ENCODE peak calls at places on chromosomes 6 and 20, in nine cellular contexts. F is neural crest cell, Y is MCF 10A, R is Peyer's patch, G is adrenal gland, D is cardiac fibroblast, W is DND-41, I is sigmoid colon, K is gastrocnemius medialis. A is an unnamed sample.

GRCh38 chr20:49170714-49171113 is 17.4 kb downstream of the STAU1 start:
- DNase-seq in F (no peak), Y (no peak), R (no peak), G (no peak), D (no peak), W (no peak), I (no peak), K (no peak), A (no peak)

GRCh38 chr20:61434361-61434781 is 182.3 kb downstream of the CDH4 start:
- DNase-seq in F (peak), Y (no peak), R (no peak), G (no peak), D (no peak), W (no peak), I (no peak), K (no peak), A (peak)

GRCh38 chr6:93418448-93419303 is 683 bp downstream of the EPHA7 start:
- DNase-seq in F (peak), Y (no peak), R (no peak), G (no peak), D (peak), W (no peak), I (peak), K (no peak), A (peak)

GRCh38 chr20:61963149-61963548 is 102.5 kb downstream of the TAF4 start:
- DNase-seq in F (no peak), Y (no peak), R (no peak), G (peak), D (no peak), W (no peak), I (peak), K (peak), A (no peak)

GRCh38 chr20:63747622-63748355 is 8.2 kb downstream of the SLC2A4RG start:
- DNase-seq in F (no peak), Y (no peak), R (no peak), G (no peak), D (no peak), W (no peak), I (no peak), K (no peak), A (peak)

GRCh38 chr6:31270788-31271640 is 878 bp downstream of the HLA-C start:
- DNase-seq in F (peak), Y (peak), R (peak), G (peak), D (peak), W (peak), I (peak), K (peak), A (peak)

GRCh38 chr20:48656661-48657211 is 171.1 kb downstream of the PREX1 start:
- DNase-seq in F (peak), Y (peak), R (no peak), G (no peak), D (peak), W (no peak), I (no peak), K (no peak), A (peak)

GRCh38 chr6:56789879-56790278 is 147.2 kb upstream of the DST start:
- DNase-seq in F (no peak), Y (no peak), R (no peak), G (no peak), D (no peak), W (no peak), I (no peak), K (no peak), A (no peak)

GRCh38 chr20:7375905-7376304 is 564.4 kb downstream of the HAO1 start:
- DNase-seq in F (no peak), Y (peak), R (no peak), G (no peak), D (peak), W (no peak), I (no peak), K (no peak), A (no peak)

GRCh38 chr20:29497261-29497671 is 1760.2 kb upstream of the DEFB115 start:
- DNase-seq in F (no peak), Y (no peak), R (no peak), G (no peak), D (peak), W (no peak), I (no peak), K (no peak), A (no peak)

GRCh38 chr6:133645000-133645619 is 243.8 kb upstream of the TCF21 start:
- DNase-seq in F (no peak), Y (no peak), R (no peak), G (peak), D (peak), W (no peak), I (no peak), K (no peak), A (no peak)

GRCh38 chr20:22619272-22619671 is 34.9 kb upstream of the FOXA2 start:
- DNase-seq in F (no peak), Y (no peak), R (no peak), G (no peak), D (no peak), W (no peak), I (no peak), K (no peak), A (no peak)

GRCh38 chr20:45629496-45630100 is at the start of gene WFDC10A:
- DNase-seq in F (peak), Y (peak), R (peak), G (peak), D (peak), W (peak), I (no peak), K (no peak), A (peak)

GRCh38 chr6:38188677-38189335 is 369.3 kb downstream of the ZFAND3 start:
- DNase-seq in F (no peak), Y (no peak), R (peak), G (no peak), D (no peak), W (no peak), I (no peak), K (no peak), A (no peak)

GRCh38 chr6:111162504-111162903 is 75.2 kb downstream of the SLC16A10 start:
- DNase-seq in F (no peak), Y (no peak), R (no peak), G (no peak), D (peak), W (no peak), I (no peak), K (no peak), A (no peak)

GRCh38 chr20:24950836-24951525 is 1.9 kb downstream of the CST7 start:
- DNase-seq in F (no peak), Y (no peak), R (no peak), G (no peak), D (no peak), W (peak), I (peak), K (no peak), A (no peak)

GRCh38 chr6:170135461-170135820 is 155.4 kb downstream of the DLL1 start:
- DNase-seq in F (no peak), Y (no peak), R (no peak), G (no peak), D (no peak), W (no peak), I (no peak), K (no peak), A (no peak)
- TF ChIP-seq CTCF in F (no peak), Y (no peak), R (no peak), G (no peak), D (no peak), W (no peak), I (no peak), K (no peak), A (no peak)

DNA sequence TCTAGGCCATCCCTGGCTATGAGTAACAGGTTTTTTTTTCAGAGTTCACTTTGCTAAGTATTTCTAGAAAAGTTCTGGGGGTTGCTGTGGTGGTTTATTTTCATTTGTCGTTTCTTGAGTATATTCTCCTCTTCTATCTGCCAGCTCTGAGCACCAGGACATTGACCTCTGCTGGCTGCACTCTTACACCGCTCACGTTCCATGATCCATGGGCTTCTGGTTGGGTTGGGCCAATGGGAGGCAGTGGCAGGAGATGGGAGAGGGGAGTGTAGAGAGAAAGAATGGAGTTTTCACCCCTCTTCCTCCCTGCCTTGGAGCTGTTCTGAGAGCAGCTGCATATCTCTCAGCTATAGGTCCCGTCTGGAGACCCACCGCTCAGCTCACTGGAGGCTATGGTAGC is 161.0 kb upstream of the ATXN1 start:
- DNase-seq in F (no peak), Y (no peak), R (no peak), G (no peak), D (no peak), W (no peak), I (no peak), K (no peak), A (no peak)
- TF ChIP-seq CTCF in F (no peak), Y (no peak), R (no peak), G (no peak), D (no peak), W (no peak), I (no peak), K (no peak), A (no peak)

GRCh38 chr6:103800131-103800670 is 1059.5 kb downstream of the HACE1 start:
- DNase-seq in F (no peak), Y (no peak), R (no peak), G (no peak), D (no peak), W (no peak), I (no peak), K (no peak), A (no peak)

GRCh38 chr6:103798166-103798565 is 1061.6 kb downstream of the HACE1 start:
- DNase-seq in F (no peak), Y (no peak), R (no peak), G (no peak), D (no peak), W (no peak), I (no peak), K (no peak), A (no peak)

DNA sequence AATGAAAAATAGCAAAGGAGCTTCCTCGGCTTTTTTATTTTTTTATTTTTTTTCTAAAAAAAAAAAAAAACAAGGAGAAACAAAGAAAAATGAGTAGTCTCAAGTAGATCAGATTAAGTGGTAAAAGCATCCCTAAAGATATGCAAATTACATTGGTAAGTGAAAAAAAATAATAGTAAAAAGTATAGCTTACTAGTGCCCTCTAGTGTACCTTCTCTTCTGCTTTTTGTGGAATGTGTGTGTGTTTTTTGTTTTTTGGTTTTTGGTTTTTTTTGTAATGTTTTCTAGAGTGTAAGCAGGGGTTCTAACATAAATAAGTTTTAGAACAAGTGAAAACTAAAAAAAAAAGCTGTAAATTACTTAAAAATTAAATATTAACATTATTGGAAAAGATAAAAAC is 1062.0 kb downstream of the HACE1 start:
- DNase-seq in F (no peak), Y (peak), R (no peak), G (no peak), D (peak), W (no peak), I (no peak), K (no peak), A (no peak)
- TF ChIP-seq CTCF in F (peak), Y (peak), R (no peak), G (peak), D (peak), W (peak), I (no peak), K (no peak), A (peak)

DNA sequence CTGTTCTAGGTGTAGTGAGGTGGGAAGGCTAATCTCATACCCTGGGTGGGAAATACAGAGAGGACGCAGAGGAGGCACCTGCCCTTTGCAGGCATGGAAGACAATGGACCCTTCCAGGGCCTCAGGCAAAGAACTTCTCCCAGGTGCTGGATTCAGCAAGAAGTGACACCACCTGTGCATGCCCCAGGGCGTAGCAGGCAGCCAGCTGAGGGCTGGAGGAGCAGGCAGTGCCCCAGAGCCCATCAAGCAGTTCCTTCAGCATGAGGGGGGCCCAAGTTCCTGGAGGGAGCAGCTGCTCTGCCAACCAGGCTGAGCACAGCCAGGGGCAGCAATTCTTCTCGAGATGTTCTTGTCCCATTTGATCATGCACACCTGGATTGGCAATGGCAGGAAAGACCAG is 170.3 kb upstream of the PDE10A start:
- DNase-seq in F (no peak), Y (no peak), R (no peak), G (no peak), D (no peak), W (no peak), I (no peak), K (no peak), A (no peak)
- TF ChIP-seq CTCF in F (no peak), Y (no peak), R (no peak), G (no peak), D (no peak), W (no peak), I (no peak), K (no peak), A (no peak)

DNA sequence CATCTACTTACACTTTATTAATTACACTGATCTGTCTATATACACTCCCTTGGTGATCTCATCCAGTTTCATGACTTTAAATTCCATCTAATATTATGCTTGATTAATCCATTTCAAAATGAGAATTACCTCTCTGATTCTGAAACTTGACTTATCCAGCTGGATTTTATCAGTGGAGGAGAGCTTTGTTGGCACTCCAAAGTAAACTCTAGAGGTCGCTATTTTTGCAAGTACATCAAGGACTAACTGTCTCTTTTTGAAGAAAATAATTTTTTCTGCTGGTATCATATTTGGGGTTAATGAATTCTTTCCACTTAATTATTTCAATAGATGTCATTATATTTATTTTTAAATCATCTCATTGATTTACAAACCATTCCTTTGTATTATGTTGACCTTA is 630.3 kb upstream of the MAN1A1 start:
- DNase-seq in F (no peak), Y (peak), R (no peak), G (no peak), D (peak), W (no peak), I (no peak), K (no peak), A (no peak)
- TF ChIP-seq CTCF in F (peak), Y (peak), R (no peak), G (peak), D (peak), W (peak), I (no peak), K (no peak), A (peak)

GRCh38 chr6:1552296-1552761 is 57.4 kb upstream of the FOXC1 start:
- DNase-seq in F (no peak), Y (peak), R (no peak), G (no peak), D (peak), W (no peak), I (no peak), K (peak), A (no peak)
- TF ChIP-seq CTCF in F (peak), Y (peak), R (peak), G (peak), D (peak), W (peak), I (no peak), K (peak), A (no peak)

A was measured in glutamatergic neuron.